ENCODE peak calls at places on chromosomes 16 and 17, in five cellular contexts. M is cardiac fibroblast, T is NCI-H2171, O is uterus, U is dorsolateral prefrontal cortex. H is an unnamed sample.

GRCh38 chr17:48241131-48241591 is 133.6 kb downstream of the SNX11 start:
- DNase-seq in M (peak; percentile 89), T (no peak), U (no peak), O (peak; percentile 36), H (peak; percentile 23)

GRCh38 chr17:28470266-28471126 is 2.9 kb upstream of the SLC13A2 start:
- DNase-seq in T (no peak), U (no peak), M (no peak), O (no peak), H (no peak)

GRCh38 chr17:21105081-21105480 is 21.7 kb upstream of the DHRS7B start:
- DNase-seq in U (no peak), M (no peak), T (no peak), O (no peak), H (no peak)

GRCh38 chr16:56614549-56614991 is 6.2 kb downstream of the MT2A start:
- DNase-seq in T (no peak), O (no peak), U (no peak), M (no peak), H (peak; percentile 82)

GRCh38 chr16:67959520-67959919 is 8.9 kb downstream of the SLC12A4 start:
- DNase-seq in T (no peak), O (peak; percentile 66), U (no peak), M (peak; percentile 76), H (no peak)

GRCh38 chr17:50540485-50541401 is 6.2 kb upstream of the SPATA20 start:
- DNase-seq in O (no peak), M (no peak), T (no peak), U (no peak), H (no peak)

GRCh38 chr16:14151256-14152030 is 80.3 kb downstream of the MRTFB start:
- DNase-seq in T (no peak), M (peak; percentile 72), U (no peak), O (no peak), H (no peak)

GRCh38 chr16:19771796-19772195 is 53.7 kb downstream of the IQCK start:
- DNase-seq in U (no peak), M (no peak), O (no peak), T (peak; percentile 85), H (no peak)

GRCh38 chr17:42155614-42156045 is 841 bp upstream of the RAB5C start:
- DNase-seq in U (no peak), O (no peak), M (no peak), T (no peak), H (no peak)

H was measured in Caki2.